ENCODE peak calls at places on chromosomes 2 and 18, in five cellular contexts. A, O, P, H and Q are unnamed samples.

GRCh38 chr18:40929389-40929788 is 1025.6 kb upstream of the PIK3C3 start:
- DNase-seq in H (no peak), A (no peak), P (no peak), O (no peak), Q (no peak)

GRCh38 chr2:107392241-107392704 is 434.4 kb upstream of the RGPD4 start:
- DNase-seq in H (no peak), P (no peak), A (no peak), O (no peak), Q (no peak)

GRCh38 chr2:60555066-60555793 is 1.8 kb upstream of the BCL11A start:
- DNase-seq in H (peak), P (no peak), O (peak), A (peak), Q (no peak)

GRCh38 chr2:58930541-58930940 is 689.4 kb upstream of the FANCL start:
- DNase-seq in A (no peak), O (no peak), H (no peak), P (no peak), Q (no peak)

GRCh38 chr2:172246649-172247048 is 143.9 kb upstream of the DLX2 start:
- DNase-seq in H (no peak), A (no peak), P (no peak), O (peak), Q (no peak)

GRCh38 chr2:48531141-48531648 is 1.2 kb downstream of the STON1 start:
- DNase-seq in P (no peak), A (peak), O (peak), H (no peak), Q (no peak)

GRCh38 chr2:39547811-39548719 is 111.0 kb upstream of the MAP4K3 start:
- DNase-seq in P (no peak), H (no peak), A (no peak), O (peak), Q (no peak)

GRCh38 chr2:235807347-235807746 is 313.5 kb downstream of the AGAP1 start:
- DNase-seq in O (no peak), A (no peak), H (no peak), P (peak), Q (no peak)

GRCh38 chr2:65640793-65641103 is 208.3 kb upstream of the SPRED2 start:
- DNase-seq in O (no peak), P (no peak), H (no peak), A (no peak), Q (no peak)

GRCh38 chr2:205766765-205767359 is 84.6 kb downstream of the NRP2 start:
- DNase-seq in O (peak), A (peak), P (no peak), H (peak), Q (no peak)

GRCh38 chr2:260507-261161 is 3.2 kb downstream of the SH3YL1 start:
- DNase-seq in P (no peak), A (no peak), O (peak), H (no peak), Q (no peak)

GRCh38 chr2:75524276-75524911 is 36.3 kb downstream of the EVA1A start:
- DNase-seq in A (no peak), H (no peak), O (no peak), P (no peak), Q (no peak)

GRCh38 chr2:198309673-198310280 is 505.4 kb downstream of the PLCL1 start:
- DNase-seq in A (no peak), H (peak), P (no peak), O (peak), Q (no peak)

GRCh38 chr2:29063646-29064372 is 10.5 kb downstream of the PCARE start:
- DNase-seq in P (no peak), O (peak), A (peak), H (no peak), Q (no peak)

GRCh38 chr2:235609746-235610145 is 115.9 kb downstream of the AGAP1 start:
- DNase-seq in A (no peak), P (no peak), O (no peak), H (no peak), Q (no peak)

GRCh38 chr2:236157815-236158498 is 10.2 kb downstream of the GBX2 start:
- DNase-seq in H (no peak), O (no peak), A (no peak), P (no peak), Q (no peak)

GRCh38 chr2:27221166-27221565 is 4.0 kb downstream of the CAD start:
- DNase-seq in O (no peak), H (no peak), P (no peak), A (no peak), Q (no peak)

GRCh38 chr2:200615247-200615646 is 29.4 kb downstream of the AOX1 start:
- DNase-seq in O (peak), H (no peak), A (no peak), P (no peak), Q (no peak)

GRCh38 chr2:47198985-47199451 is 43.9 kb upstream of the STPG4 start:
- DNase-seq in H (no peak), O (peak), P (no peak), A (no peak), Q (no peak)

GRCh38 chr2:68089961-68090360 is 27.2 kb upstream of the C1D start:
- DNase-seq in H (no peak), A (no peak), O (no peak), P (no peak), Q (no peak)

GRCh38 chr2:205758051-205758450 is 75.8 kb downstream of the NRP2 start:
- DNase-seq in A (no peak), H (no peak), P (no peak), O (peak), Q (no peak)

GRCh38 chr2:218398437-218399390 is 954 bp upstream of the CTDSP1 start:
- DNase-seq in O (peak), H (peak), P (no peak), A (peak), Q (no peak)

GRCh38 chr2:85433511-85434089 is 15.1 kb downstream of the SH2D6 start:
- DNase-seq in O (peak), H (peak), P (no peak), A (no peak), Q (no peak)

GRCh38 chr2:217810275-217810674 is 192.5 kb downstream of the TNS1 start:
- DNase-seq in H (no peak), A (no peak), O (no peak), P (no peak), Q (no peak)

GRCh38 chr2:225120175-225120574 is 77.9 kb upstream of the DOCK10 start:
- DNase-seq in O (peak), P (no peak), H (no peak), A (no peak), Q (no peak)

DNA sequence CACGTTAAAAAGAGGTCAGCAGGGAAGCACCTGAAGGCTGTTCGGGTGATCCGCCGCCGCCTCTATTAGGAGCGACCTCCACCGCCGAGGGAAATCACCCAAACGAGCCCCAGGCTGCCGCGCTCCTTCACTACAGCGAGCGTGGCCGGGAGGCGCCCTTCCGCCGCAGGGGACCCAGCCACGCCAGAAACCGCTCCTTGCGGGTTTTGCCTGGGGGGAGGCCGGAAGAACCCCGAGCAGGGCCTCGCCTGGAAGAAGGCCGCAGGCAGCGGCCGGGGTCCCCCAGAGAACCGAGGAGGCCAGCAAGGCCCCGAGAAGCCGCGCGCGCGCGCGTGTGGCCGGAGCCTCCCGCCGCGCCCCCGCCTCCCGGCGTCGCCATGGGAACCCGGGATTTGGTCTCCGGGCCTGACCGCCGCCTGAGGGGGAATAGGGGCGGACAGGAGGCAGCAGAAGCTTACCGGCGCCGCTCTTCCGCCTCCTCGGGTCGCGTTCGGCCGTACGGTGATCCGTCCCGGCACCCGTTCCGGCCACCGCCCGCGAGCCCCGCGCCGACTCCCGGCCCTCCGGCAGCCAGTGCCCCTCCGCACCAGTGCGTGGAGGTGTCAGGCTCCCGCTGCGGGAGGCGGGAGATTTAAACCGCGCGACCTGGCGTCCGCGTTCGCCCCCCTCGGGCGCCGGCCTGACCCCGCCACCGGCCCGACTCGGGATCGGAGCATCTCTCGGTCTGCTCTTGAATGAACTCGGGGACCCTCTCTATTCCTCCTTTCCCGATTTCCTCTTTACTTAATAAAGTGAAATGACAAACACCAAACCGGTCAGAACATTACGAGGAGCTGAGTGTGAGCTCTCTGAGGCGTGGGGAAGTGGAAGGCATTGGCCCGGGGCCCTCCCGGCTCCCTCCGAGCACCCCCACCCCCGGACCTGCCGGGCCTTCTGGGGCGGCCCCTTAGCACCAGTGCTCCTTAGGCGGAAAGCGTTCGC is at the start of gene ICA1L:
- DNase-seq in A (peak), H (peak), P (no peak), O (peak), Q (peak)
- TF ChIP-seq CTCF in A (no peak), H (no peak), P (no peak), O (no peak), Q (peak)

GRCh38 chr2:191617589-191617988 is 60.3 kb upstream of the NABP1 start:
- DNase-seq in O (no peak), P (no peak), H (no peak), A (no peak), Q (no peak)
- H3K27ac ChIP-seq in O (no peak), P (no peak), H (peak), A (no peak), Q (no peak)

DNA sequence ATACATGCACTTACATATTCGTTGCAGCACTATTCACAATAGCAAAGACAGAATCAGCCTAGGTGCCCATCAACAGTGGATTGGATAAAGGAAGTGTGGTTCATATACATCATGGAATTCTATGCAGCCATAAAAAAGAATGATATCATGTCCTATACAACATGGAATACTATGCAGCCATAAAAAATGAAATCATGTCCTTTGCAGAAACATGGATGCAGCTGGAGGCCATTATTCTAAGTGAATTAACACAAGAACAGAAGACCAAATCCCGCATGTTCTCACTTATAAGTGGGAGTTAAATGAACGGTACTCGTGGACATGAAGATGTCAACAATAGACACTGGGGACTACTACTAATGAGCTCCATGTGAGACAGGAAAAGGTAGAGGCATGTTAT is 288.1 kb upstream of the TFPI start:
- DNase-seq in A (no peak), O (no peak), H (no peak), P (no peak), Q (no peak)
- H3K4me3 ChIP-seq in A (no peak), O (no peak), H (no peak), P (no peak), Q (no peak)

DNA sequence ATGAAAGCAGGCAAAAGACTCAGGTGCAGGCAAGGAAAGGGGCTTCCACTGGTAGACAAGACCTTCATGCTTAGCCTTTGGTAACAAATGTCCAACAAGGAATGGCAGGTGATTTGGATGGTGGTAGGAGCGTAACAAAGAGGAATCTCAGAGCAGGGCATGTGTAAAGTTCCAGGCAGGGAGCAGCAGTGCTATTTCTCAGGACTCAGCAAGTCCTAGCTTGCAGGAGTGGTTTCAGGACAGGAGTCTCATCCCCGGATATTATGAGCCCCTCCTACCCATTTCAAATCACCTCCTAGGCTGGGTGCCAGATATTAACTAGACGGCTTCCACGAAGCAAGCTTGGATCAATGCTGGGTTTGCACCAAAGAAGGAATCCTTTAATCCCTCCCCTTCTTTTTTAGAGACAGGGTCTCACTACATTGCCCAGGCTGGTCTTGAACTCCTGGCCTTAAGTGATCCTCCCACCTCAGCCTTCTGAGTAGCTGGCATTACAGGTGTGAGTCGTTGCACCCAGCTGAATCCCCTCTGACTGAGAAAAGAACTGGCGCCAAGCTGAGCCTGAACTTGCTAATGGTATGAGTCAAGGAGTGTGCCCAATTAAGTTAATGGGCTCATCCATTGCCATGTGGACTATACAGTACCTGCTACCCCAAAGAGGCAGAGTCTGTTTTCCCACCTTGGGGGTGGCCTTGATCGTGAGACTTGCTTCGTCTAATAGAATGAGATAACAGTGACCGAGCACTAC is 190.3 kb downstream of the ARL4C start:
- DNase-seq in A (no peak), H (no peak), O (no peak), P (no peak), Q (no peak)
- TF ChIP-seq CTCF in A (no peak), H (no peak), O (no peak), P (no peak), Q (no peak)

GRCh38 chr2:215693269-215693998 is 257.6 kb upstream of the FN1 start:
- DNase-seq in A (no peak), P (no peak), H (no peak), O (peak), Q (no peak)
- H3K27ac ChIP-seq in A (no peak), P (no peak), H (peak), O (peak), Q (peak)